ENCODE peak calls at places on chromosomes 7 and 10, in ten cellular contexts. R is activated T-cell treated with anti-CD3 and anti-CD28 coated beads, Interleukin-2, amount 50 U/mL, for 72 hours; B is putamen; T is fibroblast of mammary gland; K is EL; H is GM12865; S is stimulated activated CD8-positive, alpha-beta memory T cell treated with anti-CD3 and anti-CD28 coated beads, Interleukin-4, amount 100 ng/mL, for 48 hours; V is naive B cell; P is LoVo; N is H4. C is an unnamed sample.

GRCh38 chr7:155296788-155297516 is 726 bp upstream of the INSIG1 start:
- DNase-seq in R (peak), B (no peak), T (peak), K (peak), H (peak), S (peak), V (no peak), P (peak), N (peak), C (peak)

GRCh38 chr7:157875230-157876179 is 538.7 kb downstream of the DNAJB6 start:
- DNase-seq in R (peak), B (no peak), T (peak), K (no peak), H (no peak), S (peak), V (no peak), P (no peak), N (peak), C (peak)

GRCh38 chr7:23020742-23021401 is 6.9 kb upstream of the HYCC1 start:
- DNase-seq in R (peak), B (no peak), T (peak), K (peak), H (no peak), S (peak), V (no peak), P (peak), N (peak), C (no peak)

GRCh38 chr7:84422790-84423189 is 228.2 kb upstream of the SEMA3A start:
- DNase-seq in R (no peak), B (no peak), T (peak), K (no peak), H (no peak), S (no peak), V (no peak), P (no peak), N (no peak), C (no peak)

GRCh38 chr7:145147865-145148264 is 312.0 kb upstream of the TPK1 start:
- DNase-seq in R (no peak), B (no peak), T (no peak), K (no peak), H (no peak), S (no peak), V (no peak), P (no peak), N (no peak), C (no peak)

GRCh38 chr7:42770106-42770505 is 141.8 kb downstream of the C7orf25 start:
- DNase-seq in R (no peak), B (peak), T (peak), K (peak), H (no peak), S (no peak), V (no peak), P (no peak), N (no peak), C (no peak)

GRCh38 chr10:102627446-102628293 is 16.6 kb upstream of the TRIM8 start:
- DNase-seq in R (no peak), B (peak), T (peak), K (peak), H (no peak), S (no peak), V (no peak), P (no peak), N (peak), C (no peak)

GRCh38 chr10:102455893-102456471 is 4.6 kb upstream of the C10orf95 start:
- DNase-seq in R (no peak), B (no peak), T (peak), K (peak), H (no peak), S (no peak), V (no peak), P (peak), N (peak), C (no peak)

GRCh38 chr10:43172645-43173044 is 34.4 kb downstream of the CSGALNACT2 start:
- DNase-seq in R (no peak), B (no peak), T (no peak), K (no peak), H (peak), S (no peak), V (no peak), P (no peak), N (no peak), C (no peak)

GRCh38 chr7:96188623-96188991 is 133.3 kb downstream of the SLC25A13 start:
- DNase-seq in R (no peak), B (no peak), T (no peak), K (peak), H (no peak), S (no peak), V (no peak), P (no peak), N (no peak), C (no peak)

GRCh38 chr10:69769395-69769989 is 32.2 kb upstream of the COL13A1 start:
- DNase-seq in R (no peak), B (no peak), T (peak), K (peak), H (no peak), S (no peak), V (no peak), P (peak), N (peak), C (no peak)

GRCh38 chr10:11175823-11176243 is 158.2 kb downstream of the CELF2 start:
- DNase-seq in R (no peak), B (no peak), T (no peak), K (no peak), H (peak), S (no peak), V (peak), P (no peak), N (no peak), C (no peak)

GRCh38 chr10:58721781-58722180 is 209.1 kb downstream of the BICC1 start:
- DNase-seq in R (no peak), B (no peak), T (peak), K (no peak), H (no peak), S (no peak), V (no peak), P (no peak), N (no peak), C (no peak)

GRCh38 chr7:132418840-132419239 is 157.4 kb downstream of the PLXNA4 start:
- DNase-seq in R (no peak), B (no peak), T (no peak), K (no peak), H (no peak), S (no peak), V (no peak), P (no peak), N (no peak), C (no peak)

GRCh38 chr10:47256753-47257336 is 43.2 kb upstream of the GDF10 start:
- DNase-seq in R (peak), B (no peak), T (peak), K (no peak), H (peak), S (no peak), V (no peak), P (no peak), N (no peak), C (no peak)

GRCh38 chr10:65328486-65328885 is 1597.3 kb upstream of the LRRTM3 start:
- DNase-seq in R (no peak), B (no peak), T (no peak), K (no peak), H (no peak), S (no peak), V (no peak), P (no peak), N (no peak), C (no peak)

GRCh38 chr7:6453737-6454136 is 6.0 kb upstream of the DAGLB start:
- DNase-seq in R (no peak), B (no peak), T (peak), K (peak), H (no peak), S (no peak), V (no peak), P (peak), N (peak), C (no peak)

GRCh38 chr10:103986360-103986759 is 19.4 kb downstream of the SLK start:
- DNase-seq in R (peak), B (no peak), T (no peak), K (no peak), H (peak), S (no peak), V (peak), P (no peak), N (no peak), C (no peak)

GRCh38 chr7:91080351-91080750 is 183.9 kb upstream of the FZD1 start:
- DNase-seq in R (no peak), B (no peak), T (no peak), K (no peak), H (no peak), S (no peak), V (no peak), P (no peak), N (no peak), C (no peak)

GRCh38 chr10:77756319-77757232 is 119.0 kb upstream of the KCNMA1 start:
- DNase-seq in R (peak), B (no peak), T (peak), K (peak), H (peak), S (peak), V (no peak), P (peak), N (peak), C (no peak)

GRCh38 chr7:131859162-131859821 is 302.9 kb upstream of the PODXL start:
- DNase-seq in R (peak), B (peak), T (peak), K (peak), H (peak), S (peak), V (no peak), P (peak), N (peak), C (peak)

GRCh38 chr10:2543974-2544373 is 523.4 kb upstream of the PFKP start:
- DNase-seq in R (no peak), B (no peak), T (no peak), K (no peak), H (no peak), S (no peak), V (no peak), P (no peak), N (no peak), C (no peak)

GRCh38 chr10:124512040-124512428 is 50.4 kb downstream of the LHPP start:
- DNase-seq in R (no peak), B (no peak), T (no peak), K (no peak), H (no peak), S (no peak), V (no peak), P (no peak), N (no peak), C (no peak)

GRCh38 chr10:3499120-3499519 is 285.9 kb downstream of the KLF6 start:
- DNase-seq in R (no peak), B (no peak), T (no peak), K (peak), H (no peak), S (no peak), V (no peak), P (no peak), N (no peak), C (no peak)

GRCh38 chr7:47684728-47685127 is 102.8 kb upstream of the TNS3 start:
- DNase-seq in R (no peak), B (no peak), T (no peak), K (no peak), H (no peak), S (no peak), V (no peak), P (no peak), N (no peak), C (no peak)

GRCh38 chr7:1283337-1283736 is 50.7 kb downstream of the UNCX start:
- DNase-seq in R (no peak), B (no peak), T (no peak), K (no peak), H (no peak), S (no peak), V (no peak), P (no peak), N (no peak), C (no peak)

GRCh38 chr7:77244222-77244934 is 44.8 kb upstream of the FGL2 start:
- DNase-seq in R (no peak), B (no peak), T (peak), K (no peak), H (no peak), S (no peak), V (no peak), P (no peak), N (no peak), C (no peak)